ENCODE peak calls at places on chromosomes 5 and 9, in nine cellular contexts. One of them, this sample, is unnamed.

GRCh38 chr9:12775373-12775962 is 648 bp downstream of the LURAP1L start:
- ATAC-seq in pancreas: peak; percentile 67
- ATAC-seq in foreskin keratinocyte: no peak
- ATAC-seq in stimulated activated naive CD8-positive, alpha-beta T cell treated with anti-CD3 and anti-CD28 coated beads, Interleukin-15, Interleukin-2, amounts not matched to agents 100 U/mL and 50 U/mL, for 24 hours: no peak
- ATAC-seq in left cardiac atrium: peak; percentile 56
- ATAC-seq in sciatic nerve: peak; percentile 67
- ATAC-seq in RWPE2: peak; percentile 14
- ATAC-seq in HepG2: peak; percentile 19
- ATAC-seq in T-cell: no peak
- ATAC-seq in this sample: no peak

GRCh38 chr9:33227013-33227398 is 13.0 kb upstream of the SPINK4 start:
- ATAC-seq in left cardiac atrium: peak; percentile 49
- ATAC-seq in HepG2: no peak
- ATAC-seq in foreskin keratinocyte: no peak
- ATAC-seq in RWPE2: no peak
- ATAC-seq in stimulated activated naive CD8-positive, alpha-beta T cell treated with anti-CD3 and anti-CD28 coated beads, Interleukin-15, Interleukin-2, amounts not matched to agents 100 U/mL and 50 U/mL, for 24 hours: no peak
- ATAC-seq in pancreas: peak; percentile 31
- ATAC-seq in T-cell: no peak
- ATAC-seq in sciatic nerve: peak; percentile 77
- ATAC-seq in this sample: no peak

GRCh38 chr5:113578091-113578490 is 64.6 kb downstream of the YTHDC2 start:
- ATAC-seq in sciatic nerve: no peak
- ATAC-seq in pancreas: no peak
- ATAC-seq in HepG2: no peak
- ATAC-seq in RWPE2: peak; percentile 61
- ATAC-seq in T-cell: no peak
- ATAC-seq in stimulated activated naive CD8-positive, alpha-beta T cell treated with anti-CD3 and anti-CD28 coated beads, Interleukin-15, Interleukin-2, amounts not matched to agents 100 U/mL and 50 U/mL, for 24 hours: no peak
- ATAC-seq in foreskin keratinocyte: peak; percentile 81
- ATAC-seq in left cardiac atrium: no peak
- ATAC-seq in this sample: no peak

GRCh38 chr5:71454913-71455312 is 538 bp upstream of the BDP1 start:
- ATAC-seq in pancreas: no peak
- ATAC-seq in foreskin keratinocyte: no peak
- ATAC-seq in stimulated activated naive CD8-positive, alpha-beta T cell treated with anti-CD3 and anti-CD28 coated beads, Interleukin-15, Interleukin-2, amounts not matched to agents 100 U/mL and 50 U/mL, for 24 hours: no peak
- ATAC-seq in left cardiac atrium: no peak
- ATAC-seq in T-cell: no peak
- ATAC-seq in HepG2: no peak
- ATAC-seq in sciatic nerve: no peak
- ATAC-seq in RWPE2: no peak
- ATAC-seq in this sample: no peak

GRCh38 chr9:134372621-134373267 is 46.5 kb downstream of the RXRA start:
- ATAC-seq in sciatic nerve: no peak
- ATAC-seq in pancreas: peak; percentile 3
- ATAC-seq in HepG2: no peak
- ATAC-seq in stimulated activated naive CD8-positive, alpha-beta T cell treated with anti-CD3 and anti-CD28 coated beads, Interleukin-15, Interleukin-2, amounts not matched to agents 100 U/mL and 50 U/mL, for 24 hours: no peak
- ATAC-seq in RWPE2: peak; percentile 40
- ATAC-seq in T-cell: no peak
- ATAC-seq in left cardiac atrium: peak; percentile 34
- ATAC-seq in foreskin keratinocyte: no peak
- ATAC-seq in this sample: peak; percentile 2

GRCh38 chr9:32359452-32359851 is 25.0 kb upstream of the ACO1 start:
- ATAC-seq in T-cell: no peak
- ATAC-seq in HepG2: no peak
- ATAC-seq in foreskin keratinocyte: no peak
- ATAC-seq in RWPE2: no peak
- ATAC-seq in stimulated activated naive CD8-positive, alpha-beta T cell treated with anti-CD3 and anti-CD28 coated beads, Interleukin-15, Interleukin-2, amounts not matched to agents 100 U/mL and 50 U/mL, for 24 hours: no peak
- ATAC-seq in pancreas: no peak
- ATAC-seq in left cardiac atrium: no peak
- ATAC-seq in sciatic nerve: no peak
- ATAC-seq in this sample: no peak

GRCh38 chr5:113053614-113054013 is 77.0 kb downstream of the DCP2 start:
- ATAC-seq in left cardiac atrium: peak; percentile 53
- ATAC-seq in sciatic nerve: peak; percentile 43
- ATAC-seq in pancreas: no peak
- ATAC-seq in T-cell: no peak
- ATAC-seq in foreskin keratinocyte: no peak
- ATAC-seq in HepG2: peak; percentile 55
- ATAC-seq in stimulated activated naive CD8-positive, alpha-beta T cell treated with anti-CD3 and anti-CD28 coated beads, Interleukin-15, Interleukin-2, amounts not matched to agents 100 U/mL and 50 U/mL, for 24 hours: no peak
- ATAC-seq in RWPE2: no peak
- ATAC-seq in this sample: no peak

GRCh38 chr9:110040788-110041187 is 167.2 kb downstream of the C9orf152 start:
- ATAC-seq in stimulated activated naive CD8-positive, alpha-beta T cell treated with anti-CD3 and anti-CD28 coated beads, Interleukin-15, Interleukin-2, amounts not matched to agents 100 U/mL and 50 U/mL, for 24 hours: no peak
- ATAC-seq in foreskin keratinocyte: no peak
- ATAC-seq in T-cell: no peak
- ATAC-seq in sciatic nerve: no peak
- ATAC-seq in HepG2: peak; percentile 63
- ATAC-seq in RWPE2: no peak
- ATAC-seq in pancreas: no peak
- ATAC-seq in left cardiac atrium: peak; percentile 78
- ATAC-seq in this sample: no peak

GRCh38 chr5:126003309-126003708 is 419.9 kb upstream of the GRAMD2B start:
- ATAC-seq in stimulated activated naive CD8-positive, alpha-beta T cell treated with anti-CD3 and anti-CD28 coated beads, Interleukin-15, Interleukin-2, amounts not matched to agents 100 U/mL and 50 U/mL, for 24 hours: no peak
- ATAC-seq in pancreas: no peak
- ATAC-seq in sciatic nerve: peak; percentile 52
- ATAC-seq in left cardiac atrium: peak; percentile 93
- ATAC-seq in HepG2: no peak
- ATAC-seq in T-cell: no peak
- ATAC-seq in foreskin keratinocyte: no peak
- ATAC-seq in RWPE2: no peak
- ATAC-seq in this sample: peak; percentile 52

GRCh38 chr5:79613571-79613970 is 1.3 kb downstream of the TENT2 start:
- ATAC-seq in RWPE2: no peak
- ATAC-seq in left cardiac atrium: no peak
- ATAC-seq in foreskin keratinocyte: no peak
- ATAC-seq in stimulated activated naive CD8-positive, alpha-beta T cell treated with anti-CD3 and anti-CD28 coated beads, Interleukin-15, Interleukin-2, amounts not matched to agents 100 U/mL and 50 U/mL, for 24 hours: no peak
- ATAC-seq in HepG2: no peak
- ATAC-seq in pancreas: no peak
- ATAC-seq in sciatic nerve: no peak
- ATAC-seq in T-cell: no peak
- ATAC-seq in this sample: no peak